ENCODE peak calls at places on chromosomes 13 and 19, in nine cellular contexts. A, J, N, Z, Y, W, E, H and B are unnamed samples.

GRCh38 chr13:103996733-103997132 is 930.5 kb upstream of the SLC10A2 start:
- DNase-seq in A (no peak), J (no peak), N (no peak), Z (no peak), Y (no peak), W (no peak), E (no peak), H (no peak), B (no peak)

GRCh38 chr13:91576590-91576989 is 178.2 kb downstream of the GPC5 start:
- DNase-seq in A (peak; percentile 50), J (no peak), N (no peak), Z (no peak), Y (no peak), W (no peak), E (no peak), H (peak; percentile 29), B (peak; percentile 32)

GRCh38 chr19:43735957-43736356 is 18.8 kb downstream of the SMG9 start:
- DNase-seq in A (no peak), J (no peak), N (no peak), Z (peak; percentile 72), Y (no peak), W (no peak), E (no peak), H (no peak), B (no peak)

GRCh38 chr13:29922281-29922821 is 71.9 kb upstream of the UBL3 start:
- DNase-seq in A (no peak), J (no peak), N (no peak), Z (peak; percentile 64), Y (peak; percentile 73), W (no peak), E (no peak), H (no peak), B (no peak)

GRCh38 chr19:19034204-19034624 is 811 bp downstream of the ARMC6 start:
- DNase-seq in A (peak; percentile 66), J (peak; percentile 83), N (peak; percentile 66), Z (peak; percentile 78), Y (peak; percentile 73), W (peak; percentile 64), E (no peak), H (peak; percentile 80), B (peak; percentile 85)

GRCh38 chr13:65378484-65378883 is 1851.7 kb downstream of the PCDH9 start:
- DNase-seq in A (no peak), J (no peak), N (no peak), Z (no peak), Y (no peak), W (no peak), E (no peak), H (no peak), B (no peak)

GRCh38 chr19:41649827-41650226 is 23.0 kb upstream of the CEACAM4 start:
- DNase-seq in A (no peak), J (no peak), N (no peak), Z (no peak), Y (no peak), W (no peak), E (no peak), H (no peak), B (no peak)

GRCh38 chr13:113398963-113399754 is 35.2 kb upstream of the GRTP1 start:
- DNase-seq in A (peak; percentile 26), J (no peak), N (no peak), Z (peak; percentile 57), Y (no peak), W (no peak), E (peak; percentile 78), H (no peak), B (no peak)

GRCh38 chr19:17616961-17617806 is 61.7 kb downstream of the COLGALT1 start:
- DNase-seq in A (peak; percentile 81), J (no peak), N (no peak), Z (peak; percentile 30), Y (peak; percentile 23), W (no peak), E (no peak), H (no peak), B (no peak)

GRCh38 chr19:58058428-58058827 is 654 bp upstream of the ZNF135 start:
- DNase-seq in A (no peak), J (no peak), N (no peak), Z (no peak), Y (no peak), W (no peak), E (no peak), H (no peak), B (no peak)

GRCh38 chr13:91955546-91956355 is 557.3 kb downstream of the GPC5 start:
- DNase-seq in A (peak; percentile 14), J (no peak), N (no peak), Z (no peak), Y (no peak), W (no peak), E (no peak), H (no peak), B (no peak)

GRCh38 chr19:35031072-35031881 is 1.0 kb downstream of the SCN1B start:
- DNase-seq in A (peak; percentile 44), J (no peak), N (no peak), Z (peak; percentile 57), Y (no peak), W (no peak), E (no peak), H (no peak), B (no peak)

GRCh38 chr13:23751195-23751594 is 138.0 kb downstream of the MIPEP start:
- DNase-seq in A (no peak), J (no peak), N (no peak), Z (no peak), Y (peak; percentile 15), W (no peak), E (no peak), H (no peak), B (no peak)

GRCh38 chr13:31476753-31477152 is 262.6 kb upstream of the RXFP2 start:
- DNase-seq in A (no peak), J (no peak), N (no peak), Z (peak; percentile 1), Y (peak; percentile 44), W (no peak), E (no peak), H (no peak), B (no peak)

GRCh38 chr13:107296804-107297203 is 728.9 kb upstream of the ARGLU1 start:
- DNase-seq in A (no peak), J (no peak), N (no peak), Z (no peak), Y (peak; percentile 18), W (no peak), E (no peak), H (no peak), B (no peak)

GRCh38 chr13:33787051-33787591 is 30.8 kb upstream of the RFC3 start:
- DNase-seq in A (no peak), J (no peak), N (peak; percentile 7), Z (peak; percentile 54), Y (peak; percentile 7), W (no peak), E (no peak), H (no peak), B (no peak)

GRCh38 chr19:15379996-15380647 is 535 bp upstream of the AKAP8 start:
- DNase-seq in A (peak; percentile 78), J (no peak), N (peak; percentile 55), Z (peak; percentile 57), Y (peak; percentile 42), W (no peak), E (no peak), H (peak; percentile 85), B (no peak)

GRCh38 chr13:46206138-46206537 is 5.6 kb upstream of the LRRC63 start:
- DNase-seq in A (no peak), J (no peak), N (no peak), Z (no peak), Y (no peak), W (no peak), E (no peak), H (no peak), B (no peak)